ENCODE peak calls at places on chromosomes 13 and 19, in five cellular contexts. F, K, J, U and M are unnamed samples. For H3K36me3, the result is how much of the 10 kb centered on the place peaks cover.

GRCh38 chr19:42284641-42285341 is 15.7 kb downstream of the CIC start:
- DNase-seq in U (no peak), K (peak), F (peak), J (no peak), M (no peak)

GRCh38 chr13:98083936-98084335 is 59.0 kb upstream of the FARP1 start:
- DNase-seq in U (peak), K (no peak), J (no peak), F (no peak), M (no peak)

GRCh38 chr13:37868691-37869505 is 674 bp downstream of the TRPC4 start:
- DNase-seq in K (no peak), J (peak), U (peak), F (peak), M (no peak)

GRCh38 chr13:77563110-77563509 is 27.6 kb downstream of the SCEL start:
- DNase-seq in J (peak), U (peak), F (peak), K (no peak), M (peak)

GRCh38 chr13:43319617-43320444 is 296.4 kb downstream of the DNAJC15 start:
- DNase-seq in U (peak), K (no peak), F (no peak), J (no peak), M (no peak)

GRCh38 chr13:31191748-31192147 is 8.0 kb upstream of the B3GLCT start:
- DNase-seq in K (no peak), U (no peak), J (no peak), F (no peak), M (no peak)

GRCh38 chr13:65330691-65331090 is 1899.4 kb downstream of the PCDH9 start:
- DNase-seq in J (no peak), U (no peak), F (no peak), K (no peak), M (no peak)

GRCh38 chr19:16027528-16027927 is 48.8 kb upstream of the TPM4 start:
- DNase-seq in F (no peak), J (no peak), K (peak), U (no peak), M (no peak)

GRCh38 chr13:78497702-78498319 is 105.5 kb downstream of the POU4F1 start:
- DNase-seq in J (no peak), U (no peak), K (no peak), F (no peak), M (no peak)

GRCh38 chr19:47026889-47027288 is 7.3 kb downstream of the NPAS1 start:
- DNase-seq in K (no peak), F (peak), U (no peak), J (no peak), M (no peak)

GRCh38 chr19:17999685-18000479 is 8.1 kb upstream of the ARRDC2 start:
- DNase-seq in K (no peak), F (no peak), J (no peak), U (no peak), M (no peak)

GRCh38 chr19:6066661-6067646 is 43.3 kb downstream of the RFX2 start:
- DNase-seq in J (peak), F (peak), U (peak), K (no peak), M (peak)

GRCh38 chr19:19782783-19783182 is 38.8 kb downstream of the ZNF506 start:
- DNase-seq in K (no peak), F (no peak), J (no peak), U (no peak), M (no peak)

GRCh38 chr19:49387936-49388372 is at the start of gene KASH5:
- DNase-seq in J (peak), F (no peak), K (no peak), U (no peak), M (peak)

GRCh38 chr19:28610731-28611130 is 602.2 kb downstream of the UQCRFS1 start:
- DNase-seq in J (no peak), U (no peak), F (no peak), K (no peak), M (no peak)

GRCh38 chr19:16368385-16369305 is 44.0 kb downstream of the KLF2 start:
- DNase-seq in K (no peak), F (peak), U (no peak), J (no peak), M (no peak)

GRCh38 chr13:67408823-67409222 is 178.7 kb upstream of the PCDH9 start:
- DNase-seq in J (peak), U (no peak), K (no peak), F (peak), M (no peak)

GRCh38 chr13:25267715-25268114 is 19.6 kb downstream of the MTMR6 start:
- DNase-seq in F (no peak), J (peak), U (no peak), K (peak), M (peak)

GRCh38 chr19:18280247-18281081 is 958 bp downstream of the JUND start:
- DNase-seq in K (peak), J (peak), F (peak), U (peak), M (peak)

GRCh38 chr19:10760268-10760944 is 42.5 kb downstream of the DNM2 start:
- DNase-seq in F (peak), U (peak), K (no peak), J (no peak), M (peak)

GRCh38 chr13:25846227-25846984 is 205.4 kb downstream of the SHISA2 start:
- DNase-seq in K (no peak), J (no peak), F (no peak), U (no peak), M (peak)

GRCh38 chr13:44710576-44710975 is 134.4 kb upstream of the TSC22D1 start:
- DNase-seq in F (no peak), J (peak), K (no peak), U (peak), M (peak)

GRCh38 chr19:12772323-12772722 is 3.0 kb downstream of the HOOK2 start:
- DNase-seq in F (no peak), U (no peak), J (no peak), K (no peak), M (no peak)

GRCh38 chr19:41411682-41412265 is 14.2 kb downstream of the BCKDHA start:
- DNase-seq in J (no peak), U (no peak), K (no peak), F (no peak), M (no peak)

GRCh38 chr19:46626441-46626840 is 1.6 kb upstream of the PTGIR start:
- DNase-seq in U (no peak), K (no peak), F (no peak), J (no peak), M (no peak)

GRCh38 chr13:83350569-83350968 is 531.7 kb downstream of the SLITRK1 start:
- DNase-seq in U (peak), K (no peak), J (peak), F (no peak), M (peak)

GRCh38 chr13:62933809-62934208 is 1518.2 kb upstream of the PCDH20 start:
- DNase-seq in J (no peak), U (no peak), F (no peak), K (no peak), M (no peak)

GRCh38 chr19:369876-370275 is 25.3 kb upstream of the MIER2 start:
- DNase-seq in J (no peak), K (peak), U (no peak), F (no peak), M (no peak)

GRCh38 chr19:14476663-14477401 is 1.7 kb upstream of the PTGER1 start:
- DNase-seq in J (peak), F (peak), K (peak), U (peak), M (peak)

GRCh38 chr13:48579167-48579918 is 46.5 kb upstream of the RCBTB2 start:
- DNase-seq in K (peak), F (peak), J (no peak), U (no peak), M (no peak)

GRCh38 chr19:36916991-36917390 is 859 bp downstream of the ZNF568 start:
- DNase-seq in F (no peak), U (peak), J (peak), K (no peak), M (no peak)

GRCh38 chr19:31784631-31785237 is 435.5 kb upstream of the TSHZ3 start:
- DNase-seq in F (no peak), U (peak), J (peak), K (no peak), M (no peak)

GRCh38 chr19:35903550-35904179 is 1.3 kb downstream of the HCST start:
- DNase-seq in J (peak), F (peak), K (peak), U (peak), M (peak)

GRCh38 chr19:55069137-55069858 is 6.3 kb upstream of the RDH13 start:
- DNase-seq in K (no peak), F (peak), J (peak), U (no peak), M (peak)

GRCh38 chr13:99898421-99898820 is 73.1 kb downstream of the ZIC5 start:
- DNase-seq in K (no peak), J (no peak), U (no peak), F (no peak), M (no peak)

GRCh38 chr13:99896712-99897440 is 74.7 kb downstream of the ZIC5 start:
- DNase-seq in F (no peak), K (no peak), U (no peak), J (no peak), M (no peak)

GRCh38 chr13:99902657-99903056 is 68.9 kb downstream of the ZIC5 start:
- DNase-seq in K (no peak), J (no peak), F (no peak), U (no peak), M (no peak)

GRCh38 chr13:99903140-99903539 is 68.4 kb downstream of the ZIC5 start:
- DNase-seq in F (no peak), J (no peak), U (no peak), K (no peak), M (no peak)

GRCh38 chr13:99900960-99901359 is 70.6 kb downstream of the ZIC5 start:
- DNase-seq in K (no peak), F (no peak), J (no peak), U (no peak), M (no peak)
- H3K36me3 ChIP-seq in K (under half), F (under half), J (under half), U (under half), M (under half)

GRCh38 chr13:99353836-99354235 is 46.6 kb upstream of the GPR183 start:
- DNase-seq in J (no peak), K (no peak), F (no peak), U (peak), M (no peak)
- H3K4me2 ChIP-seq in J (no peak), K (no peak), F (no peak), U (peak), M (no peak)

DNA sequence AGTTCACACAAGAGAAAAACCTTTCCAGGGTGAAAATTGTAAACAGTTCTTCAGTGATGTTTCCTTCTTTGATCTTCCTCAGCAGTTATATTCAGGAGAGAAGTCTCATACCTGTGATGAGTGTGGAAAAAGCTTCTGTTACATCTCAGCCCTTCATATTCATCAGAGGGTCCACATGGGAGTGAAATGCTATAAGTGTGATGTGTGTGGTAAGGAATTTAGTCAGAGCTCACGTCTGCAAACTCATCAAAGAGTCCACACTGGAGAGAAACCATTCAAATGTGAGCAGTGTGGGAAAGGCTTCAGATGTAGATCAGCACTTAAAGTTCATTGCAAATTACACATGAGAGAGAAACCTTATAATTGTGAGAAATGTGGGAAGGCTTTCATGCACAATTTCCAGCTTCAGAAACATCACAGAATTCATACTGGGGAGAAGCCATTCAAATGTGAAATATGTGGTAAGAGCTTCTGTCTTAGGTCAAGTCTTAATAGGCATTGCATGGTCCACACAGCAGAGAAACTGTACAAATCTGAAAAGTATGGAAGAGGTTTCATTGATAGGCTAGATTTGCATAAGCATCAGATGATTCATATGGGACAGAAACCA is 6.9 kb downstream of the ZNF222 start:
- DNase-seq in K (no peak), U (no peak), J (peak), F (no peak), M (no peak)
- H3K36me3 ChIP-seq in K (under half), U (under half), J (under half), F (under half), M (under half)

GRCh38 chr19:39059302-39059701 is 24.9 kb upstream of the ACP7 start:
- DNase-seq in U (no peak), F (no peak), J (no peak), K (no peak), M (no peak)
- H3K4me2 ChIP-seq in U (no peak), F (no peak), J (no peak), K (no peak), M (no peak)

GRCh38 chr19:8460516-8461298 is 15.9 kb downstream of the HNRNPM start:
- DNase-seq in K (no peak), U (no peak), F (no peak), J (no peak), M (no peak)

GRCh38 chr19:8462601-8463000 is 17.8 kb downstream of the HNRNPM start:
- DNase-seq in F (no peak), K (no peak), J (no peak), U (no peak), M (no peak)

GRCh38 chr19:8461891-8462290 is 17.1 kb downstream of the HNRNPM start:
- DNase-seq in F (no peak), K (no peak), J (no peak), U (no peak), M (no peak)

GRCh38 chr19:8461376-8461775 is 16.6 kb downstream of the HNRNPM start:
- DNase-seq in J (no peak), F (no peak), K (no peak), U (no peak), M (no peak)

GRCh38 chr19:8463343-8463742 is 18.6 kb downstream of the HNRNPM start:
- DNase-seq in K (no peak), U (no peak), F (no peak), J (no peak), M (no peak)
- H3K36me3 ChIP-seq in K (half or more), U (under half), F (under half), J (under half), M (half or more)

GRCh38 chr19:38717051-38717450 is 27.2 kb downstream of the CAPN12 start:
- DNase-seq in U (no peak), J (no peak), F (no peak), K (no peak), M (no peak)

GRCh38 chr19:38720559-38721236 is 23.6 kb downstream of the CAPN12 start:
- DNase-seq in K (no peak), U (no peak), J (no peak), F (no peak), M (no peak)

GRCh38 chr19:38719761-38720558 is 24.3 kb downstream of the CAPN12 start:
- DNase-seq in U (peak), F (no peak), J (no peak), K (no peak), M (no peak)

GRCh38 chr19:38717855-38718254 is 26.4 kb downstream of the CAPN12 start:
- DNase-seq in F (no peak), K (no peak), J (no peak), U (no peak), M (no peak)

DNA sequence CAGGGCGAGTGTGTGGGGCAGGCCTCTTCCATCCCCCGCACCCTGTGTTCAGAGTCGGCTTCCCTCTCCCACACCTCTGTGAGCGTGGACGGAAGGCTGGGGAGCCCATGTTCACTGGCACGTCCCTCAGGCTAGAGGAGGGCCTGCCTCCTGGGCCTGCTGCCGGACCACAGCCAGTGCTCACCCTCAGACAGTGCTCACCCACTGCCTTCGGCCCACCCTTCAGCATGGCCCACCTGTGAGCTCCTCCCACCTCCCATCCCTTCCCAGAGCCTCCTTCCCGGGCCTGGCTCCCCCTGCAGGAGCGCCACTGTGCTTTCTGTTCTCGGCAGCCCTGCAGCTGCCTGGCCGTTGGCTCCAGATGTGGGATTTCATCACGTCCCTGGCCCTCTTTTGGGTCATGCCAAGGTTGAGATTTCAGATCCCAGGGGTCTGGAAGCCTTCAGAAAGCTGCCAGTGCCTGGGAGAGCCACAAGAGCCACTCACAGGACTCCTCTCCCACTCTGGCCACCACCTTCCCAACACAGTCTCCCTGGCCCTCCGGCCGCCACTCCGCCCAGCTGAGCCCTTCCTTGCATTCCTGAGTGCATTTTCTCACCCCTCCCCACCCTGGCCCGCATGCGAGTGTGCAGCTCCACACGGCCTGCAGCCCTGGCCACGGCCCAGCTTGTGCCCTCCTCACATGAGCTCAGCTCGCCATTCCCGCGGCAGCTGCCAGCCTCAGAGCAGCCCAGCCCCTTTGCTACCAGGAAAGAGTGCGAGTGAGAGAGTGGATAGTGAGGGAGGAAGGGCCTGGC is 25.3 kb downstream of the CAPN12 start:
- DNase-seq in F (no peak), K (no peak), U (peak), J (peak), M (no peak)
- H3K4me2 ChIP-seq in F (no peak), K (no peak), U (peak), J (no peak), M (no peak)

GRCh38 chr19:34506026-34506370 is 24.4 kb downstream of the WTIP start:
- DNase-seq in K (no peak), F (no peak), U (no peak), J (no peak), M (no peak)

GRCh38 chr19:34504809-34505291 is 23.3 kb downstream of the WTIP start:
- DNase-seq in K (no peak), F (no peak), U (no peak), J (no peak), M (no peak)

GRCh38 chr19:34507414-34508067 is 26.0 kb downstream of the WTIP start:
- DNase-seq in J (no peak), K (no peak), U (no peak), F (no peak), M (no peak)

GRCh38 chr19:34505321-34506025 is 23.9 kb downstream of the WTIP start:
- DNase-seq in U (no peak), J (no peak), K (no peak), F (no peak), M (no peak)

GRCh38 chr19:34508540-34508939 is 27.0 kb downstream of the WTIP start:
- DNase-seq in U (no peak), K (no peak), J (no peak), F (peak), M (no peak)
- H3K36me3 ChIP-seq in U (under half), K (under half), J (under half), F (under half), M (under half)

DNA sequence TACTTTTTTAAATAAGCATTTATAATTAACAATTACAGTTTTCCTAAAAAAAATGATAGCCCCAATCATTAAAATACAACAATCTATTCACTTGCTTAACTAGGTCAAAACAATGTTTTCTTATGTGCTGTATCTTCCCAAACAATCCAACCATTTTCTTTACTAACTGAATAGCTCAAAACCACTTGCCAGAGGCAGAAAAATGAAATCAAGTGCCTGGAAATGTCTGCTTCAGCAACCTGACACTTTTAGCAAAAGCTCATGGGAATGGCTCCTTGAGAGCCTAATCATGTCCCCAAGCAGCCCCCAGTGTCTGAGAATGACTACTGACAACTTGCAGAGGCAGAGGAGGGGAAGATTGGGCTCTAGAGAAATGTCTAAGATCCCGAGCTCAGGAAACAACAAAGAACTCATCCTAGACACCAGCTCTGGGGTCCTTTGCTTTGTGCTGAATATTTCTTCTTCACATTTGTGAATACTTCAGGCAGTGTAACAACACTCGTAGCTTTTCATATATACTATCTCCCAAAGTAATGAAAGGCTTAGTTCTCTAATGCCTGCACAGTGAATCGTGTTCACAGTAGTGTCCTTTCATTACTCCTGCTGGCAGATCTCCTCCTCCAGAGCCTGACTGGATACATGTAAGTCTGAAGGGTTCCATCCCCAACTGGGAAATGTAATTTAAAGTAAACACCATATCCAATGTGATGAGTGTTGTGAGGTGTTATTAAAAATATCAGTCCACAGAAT is 280.0 kb downstream of the LHFPL6 start:
- DNase-seq in F (no peak), J (no peak), U (no peak), K (no peak), M (no peak)
- H3K4me2 ChIP-seq in F (no peak), J (no peak), U (no peak), K (no peak), M (no peak)

GRCh38 chr19:2761876-2762782 is 20.9 kb downstream of the SGTA start:
- DNase-seq in U (no peak), K (no peak), J (no peak), F (no peak), M (no peak)
- H3K36me3 ChIP-seq in U (under half), K (under half), J (under half), F (under half), M (under half)

DNA sequence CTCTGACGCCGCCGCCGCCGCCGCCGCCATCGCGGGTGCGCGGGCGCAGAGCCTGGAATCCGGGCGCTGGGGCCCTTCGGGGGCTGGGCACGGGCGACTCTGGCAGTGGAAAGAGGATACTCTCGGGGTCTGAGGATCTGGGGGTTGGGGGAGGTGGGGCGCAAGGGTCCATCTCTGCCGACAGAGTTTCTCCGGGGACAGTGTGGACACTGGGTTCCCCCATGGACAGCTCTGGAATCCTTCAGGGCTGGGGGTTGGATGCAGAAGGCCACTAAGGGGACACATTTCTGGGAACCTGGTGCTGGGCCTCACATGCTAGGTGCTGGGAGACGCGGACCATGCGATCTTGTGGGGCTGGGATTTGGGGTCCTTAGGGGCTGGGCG is 2.3 kb downstream of the TGFBR3L start:
- DNase-seq in K (no peak), U (no peak), F (no peak), J (no peak), M (no peak)
- H3K4me2 ChIP-seq in K (peak), U (peak), F (peak), J (peak), M (peak)